ENCODE peak calls at places on chromosomes 3 and 15, in seven cellular contexts. One of them, this sample, is unnamed.

GRCh38 chr3:188244395-188244861 is 90.5 kb downstream of the LPP start:
- DNase-seq in MM.1S: no peak
- DNase-seq in mesendoderm: no peak
- DNase-seq in GM23248: peak; percentile 94
- DNase-seq in fibroblast of lung: peak; percentile 83
- DNase-seq in neuronal stem cell: no peak
- DNase-seq in IMR-90: peak; percentile 76
- DNase-seq in this sample: peak; percentile 94

GRCh38 chr3:126445506-126445905 is 30.2 kb downstream of the ZXDC start:
- DNase-seq in MM.1S: no peak
- DNase-seq in mesendoderm: no peak
- DNase-seq in GM23248: no peak
- DNase-seq in fibroblast of lung: no peak
- DNase-seq in neuronal stem cell: no peak
- DNase-seq in IMR-90: no peak
- DNase-seq in this sample: no peak

GRCh38 chr15:60614862-60615771 is 136.2 kb upstream of the ICE2 start:
- DNase-seq in MM.1S: no peak
- DNase-seq in mesendoderm: peak; percentile 97
- DNase-seq in GM23248: no peak
- DNase-seq in fibroblast of lung: no peak
- DNase-seq in neuronal stem cell: no peak
- DNase-seq in IMR-90: no peak
- DNase-seq in this sample: no peak

GRCh38 chr15:69559440-69560215 is 107.0 kb downstream of the RPLP1 start:
- DNase-seq in MM.1S: no peak
- DNase-seq in mesendoderm: no peak
- DNase-seq in GM23248: peak; percentile 45
- DNase-seq in fibroblast of lung: peak; percentile 36
- DNase-seq in neuronal stem cell: no peak
- DNase-seq in IMR-90: no peak
- DNase-seq in this sample: no peak

GRCh38 chr3:36511761-36512496 is 131.6 kb downstream of the STAC start:
- DNase-seq in MM.1S: no peak
- DNase-seq in mesendoderm: no peak
- DNase-seq in GM23248: no peak
- DNase-seq in fibroblast of lung: peak; percentile 48
- DNase-seq in neuronal stem cell: no peak
- DNase-seq in IMR-90: no peak
- DNase-seq in this sample: no peak

GRCh38 chr3:138625707-138626365 is 17.3 kb downstream of the FAIM start:
- DNase-seq in MM.1S: peak; percentile 18
- DNase-seq in mesendoderm: no peak
- DNase-seq in GM23248: peak; percentile 40
- DNase-seq in fibroblast of lung: peak; percentile 71
- DNase-seq in neuronal stem cell: no peak
- DNase-seq in IMR-90: peak; percentile 79
- DNase-seq in this sample: peak; percentile 95

GRCh38 chr3:13346481-13347389 is 73.4 kb downstream of the NUP210 start:
- DNase-seq in MM.1S: no peak
- DNase-seq in mesendoderm: peak; percentile 91
- DNase-seq in GM23248: no peak
- DNase-seq in fibroblast of lung: no peak
- DNase-seq in neuronal stem cell: no peak
- DNase-seq in IMR-90: no peak
- DNase-seq in this sample: no peak

GRCh38 chr3:156395961-156396700 is 158.8 kb downstream of the SSR3 start:
- DNase-seq in MM.1S: no peak
- DNase-seq in mesendoderm: no peak
- DNase-seq in GM23248: peak; percentile 50
- DNase-seq in fibroblast of lung: peak; percentile 25
- DNase-seq in neuronal stem cell: no peak
- DNase-seq in IMR-90: no peak
- DNase-seq in this sample: no peak

GRCh38 chr15:61815356-61816083 is 244.7 kb downstream of the VPS13C start:
- DNase-seq in MM.1S: no peak
- DNase-seq in mesendoderm: no peak
- DNase-seq in GM23248: no peak
- DNase-seq in fibroblast of lung: no peak
- DNase-seq in neuronal stem cell: no peak
- DNase-seq in IMR-90: no peak
- DNase-seq in this sample: no peak

GRCh38 chr15:50182233-50183013 is 427 bp downstream of the SLC27A2 start:
- DNase-seq in MM.1S: peak; percentile 68
- DNase-seq in mesendoderm: peak; percentile 34
- DNase-seq in GM23248: peak; percentile 47
- DNase-seq in fibroblast of lung: peak; percentile 47
- DNase-seq in neuronal stem cell: peak; percentile 27
- DNase-seq in IMR-90: peak; percentile 15
- DNase-seq in this sample: peak; percentile 47

GRCh38 chr15:48653216-48653615 is 7.7 kb upstream of the FBN1 start:
- DNase-seq in MM.1S: no peak
- DNase-seq in mesendoderm: no peak
- DNase-seq in GM23248: no peak
- DNase-seq in fibroblast of lung: no peak
- DNase-seq in neuronal stem cell: no peak
- DNase-seq in IMR-90: no peak
- DNase-seq in this sample: no peak

GRCh38 chr15:66922608-66923007 is 142.8 kb upstream of the SMAD3 start:
- DNase-seq in MM.1S: no peak
- DNase-seq in mesendoderm: no peak
- DNase-seq in GM23248: no peak
- DNase-seq in fibroblast of lung: no peak
- DNase-seq in neuronal stem cell: no peak
- DNase-seq in IMR-90: no peak
- DNase-seq in this sample: no peak

GRCh38 chr15:89577776-89578115 is 2.5 kb downstream of the TICRR start:
- DNase-seq in MM.1S: no peak
- DNase-seq in mesendoderm: no peak
- DNase-seq in GM23248: no peak
- DNase-seq in fibroblast of lung: no peak
- DNase-seq in neuronal stem cell: no peak
- DNase-seq in IMR-90: no peak
- DNase-seq in this sample: no peak

GRCh38 chr15:96166223-96167200 is 164.0 kb upstream of the NR2F2 start:
- DNase-seq in MM.1S: no peak
- DNase-seq in mesendoderm: no peak
- DNase-seq in GM23248: no peak
- DNase-seq in fibroblast of lung: peak; percentile 14
- DNase-seq in neuronal stem cell: peak; percentile 12
- DNase-seq in IMR-90: no peak
- DNase-seq in this sample: no peak

GRCh38 chr3:184323696-184324095 is 9.3 kb downstream of the EIF4G1 start:
- DNase-seq in MM.1S: no peak
- DNase-seq in mesendoderm: no peak
- DNase-seq in GM23248: no peak
- DNase-seq in fibroblast of lung: no peak
- DNase-seq in neuronal stem cell: no peak
- DNase-seq in IMR-90: no peak
- DNase-seq in this sample: no peak

GRCh38 chr3:42387802-42388651 is 22.4 kb downstream of the LYZL4 start:
- DNase-seq in MM.1S: peak; percentile 86
- DNase-seq in mesendoderm: no peak
- DNase-seq in GM23248: no peak
- DNase-seq in fibroblast of lung: no peak
- DNase-seq in neuronal stem cell: no peak
- DNase-seq in IMR-90: no peak
- DNase-seq in this sample: no peak

GRCh38 chr3:134092231-134092701 is 62.5 kb upstream of the SLCO2A1 start:
- DNase-seq in MM.1S: no peak
- DNase-seq in mesendoderm: peak; percentile 31
- DNase-seq in GM23248: no peak
- DNase-seq in fibroblast of lung: peak; percentile 51
- DNase-seq in neuronal stem cell: no peak
- DNase-seq in IMR-90: peak; percentile 76
- DNase-seq in this sample: no peak

GRCh38 chr3:9180764-9181117 is 68.7 kb downstream of the SRGAP3 start:
- DNase-seq in MM.1S: no peak
- DNase-seq in mesendoderm: no peak
- DNase-seq in GM23248: no peak
- DNase-seq in fibroblast of lung: no peak
- DNase-seq in neuronal stem cell: no peak
- DNase-seq in IMR-90: no peak
- DNase-seq in this sample: no peak

DNA sequence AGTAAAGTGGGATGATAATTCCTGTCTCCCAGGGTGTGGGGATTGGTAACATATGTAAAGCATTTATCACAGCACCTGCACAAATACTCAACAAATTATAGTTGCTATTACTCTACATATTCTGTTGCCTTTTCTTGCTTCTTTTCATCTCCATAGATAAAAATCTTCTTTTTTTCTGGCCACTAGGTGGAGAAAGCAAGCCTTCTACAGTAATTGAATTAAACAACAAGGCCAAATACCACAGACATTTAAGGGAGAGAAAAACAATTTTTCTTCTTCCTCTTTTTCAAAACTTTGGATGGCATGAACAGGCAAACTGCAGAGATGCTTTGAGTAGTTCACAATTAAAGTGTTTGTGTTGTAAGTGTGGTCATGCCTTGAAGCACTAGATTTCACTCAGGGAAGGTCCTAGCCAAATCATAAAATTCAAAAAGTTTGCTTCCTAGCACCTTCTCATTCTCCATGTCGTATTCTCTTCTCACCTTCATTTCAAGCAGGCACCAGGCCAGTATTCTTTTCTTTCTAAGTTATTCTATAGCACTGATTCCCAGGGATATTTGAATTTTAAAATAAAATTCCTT is 493.4 kb upstream of the TGFBR2 start:
- DNase-seq in MM.1S: peak; percentile 36
- DNase-seq in mesendoderm: peak; percentile 52
- DNase-seq in GM23248: peak; percentile 70
- DNase-seq in fibroblast of lung: peak; percentile 45
- DNase-seq in neuronal stem cell: peak; percentile 5
- DNase-seq in IMR-90: peak; percentile 59
- DNase-seq in this sample: peak; percentile 31
- H3K9ac ChIP-seq in MM.1S: no peak overlapping the region
- H3K9ac ChIP-seq in mesendoderm: no peak overlapping the region
- H3K9ac ChIP-seq in GM23248: no peak overlapping the region
- H3K9ac ChIP-seq in fibroblast of lung: no peak overlapping the region
- H3K9ac ChIP-seq in neuronal stem cell: no peak overlapping the region
- H3K9ac ChIP-seq in IMR-90: no peak overlapping the region
- H3K9ac ChIP-seq in this sample: no peak overlapping the region

DNA sequence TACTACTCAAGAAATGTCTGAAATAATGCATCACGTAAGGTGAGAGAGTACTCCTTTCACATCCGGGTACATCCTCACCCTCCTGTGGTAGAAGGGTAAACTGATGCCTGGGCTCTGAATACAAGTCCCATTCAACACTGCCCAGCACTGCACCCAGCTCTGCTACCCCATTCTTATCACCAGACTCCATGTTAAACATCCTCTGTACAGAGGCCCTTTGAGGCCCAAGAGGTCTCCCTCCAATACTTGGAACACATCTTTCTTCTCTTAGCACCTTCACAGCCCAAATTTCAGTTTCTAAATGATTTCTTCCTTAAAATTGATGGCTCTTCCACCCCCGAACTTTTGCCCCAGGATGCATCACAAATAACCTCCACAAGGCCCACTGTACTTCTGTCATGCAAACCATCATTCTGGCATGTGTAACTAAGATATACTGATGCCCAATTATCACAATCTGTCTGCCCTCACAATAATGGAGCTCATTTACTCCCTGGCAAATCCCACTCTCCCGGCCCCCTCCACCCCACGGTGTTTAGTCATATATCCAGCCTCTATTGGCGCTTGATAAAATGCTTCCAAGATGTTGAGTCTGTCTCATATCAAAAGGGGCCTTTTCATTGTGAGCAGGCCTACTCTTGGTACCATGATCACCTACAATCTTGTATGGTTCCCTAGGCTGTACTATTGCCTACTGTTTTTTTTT is 12.6 kb upstream of the GPX1 start:
- DNase-seq in MM.1S: no peak
- DNase-seq in mesendoderm: no peak
- DNase-seq in GM23248: no peak
- DNase-seq in fibroblast of lung: no peak
- DNase-seq in neuronal stem cell: no peak
- DNase-seq in IMR-90: no peak
- DNase-seq in this sample: no peak
- H3K36me3 ChIP-seq in MM.1S: peaks cover 22% of the 10 kb centered on the region
- H3K36me3 ChIP-seq in mesendoderm: peaks cover 11% of the 10 kb centered on the region
- H3K36me3 ChIP-seq in GM23248: peaks cover 76% of the 10 kb centered on the region
- H3K36me3 ChIP-seq in fibroblast of lung: peaks cover 24% of the 10 kb centered on the region
- H3K36me3 ChIP-seq in neuronal stem cell: peaks cover 35% of the 10 kb centered on the region
- H3K36me3 ChIP-seq in IMR-90: peaks cover 58% of the 10 kb centered on the region
- H3K36me3 ChIP-seq in this sample: peaks cover 44% of the 10 kb centered on the region

DNA sequence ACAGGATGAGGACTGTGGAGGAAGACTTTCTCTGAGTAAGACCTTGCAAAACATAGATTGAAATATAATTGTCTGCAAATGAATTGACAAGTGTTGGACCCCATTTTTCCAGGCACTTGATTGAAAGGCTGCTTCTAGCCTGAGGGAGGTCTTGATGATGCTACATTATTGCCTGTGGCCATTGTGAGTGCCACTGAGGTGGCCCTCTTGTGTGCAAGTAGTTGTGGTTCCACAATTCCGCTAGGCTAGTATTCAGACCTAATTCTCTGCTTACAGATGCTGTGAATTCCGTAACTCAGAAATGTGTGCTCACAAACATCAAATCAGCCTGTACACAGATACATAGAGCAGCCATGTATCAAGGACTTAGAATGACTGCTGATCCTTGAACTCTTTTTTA is 34.6 kb downstream of the FNDC3B start:
- DNase-seq in MM.1S: no peak
- DNase-seq in mesendoderm: no peak
- DNase-seq in GM23248: no peak
- DNase-seq in fibroblast of lung: no peak
- DNase-seq in neuronal stem cell: no peak
- DNase-seq in IMR-90: no peak
- DNase-seq in this sample: no peak
- H3K9ac ChIP-seq in MM.1S: no peak overlapping the region
- H3K9ac ChIP-seq in mesendoderm: no peak overlapping the region
- H3K9ac ChIP-seq in GM23248: no peak overlapping the region
- H3K9ac ChIP-seq in fibroblast of lung: no peak overlapping the region
- H3K9ac ChIP-seq in neuronal stem cell: no peak overlapping the region
- H3K9ac ChIP-seq in IMR-90: no peak overlapping the region
- H3K9ac ChIP-seq in this sample: no peak overlapping the region

GRCh38 chr15:41020829-41021228 is 67.6 kb downstream of the CHAC1 start:
- DNase-seq in MM.1S: no peak
- DNase-seq in mesendoderm: peak; percentile 11
- DNase-seq in GM23248: no peak
- DNase-seq in fibroblast of lung: no peak
- DNase-seq in neuronal stem cell: no peak
- DNase-seq in IMR-90: no peak
- DNase-seq in this sample: no peak

GRCh38 chr15:41024141-41024540 is 70.9 kb downstream of the CHAC1 start:
- DNase-seq in MM.1S: no peak
- DNase-seq in mesendoderm: no peak
- DNase-seq in GM23248: peak; percentile 86
- DNase-seq in fibroblast of lung: peak; percentile 83
- DNase-seq in neuronal stem cell: no peak
- DNase-seq in IMR-90: peak; percentile 92
- DNase-seq in this sample: no peak

GRCh38 chr15:41022487-41023090 is 69.3 kb downstream of the CHAC1 start:
- DNase-seq in MM.1S: peak; percentile 54
- DNase-seq in mesendoderm: peak; percentile 58
- DNase-seq in GM23248: peak; percentile 78
- DNase-seq in fibroblast of lung: peak; percentile 45
- DNase-seq in neuronal stem cell: peak; percentile 30
- DNase-seq in IMR-90: peak; percentile 75
- DNase-seq in this sample: peak; percentile 16

GRCh38 chr15:41025393-41025792 is 72.1 kb downstream of the CHAC1 start:
- DNase-seq in MM.1S: no peak
- DNase-seq in mesendoderm: no peak
- DNase-seq in GM23248: no peak
- DNase-seq in fibroblast of lung: no peak
- DNase-seq in neuronal stem cell: no peak
- DNase-seq in IMR-90: no peak
- DNase-seq in this sample: no peak

GRCh38 chr15:41024880-41025279 is 71.6 kb downstream of the CHAC1 start:
- DNase-seq in MM.1S: no peak
- DNase-seq in mesendoderm: no peak
- DNase-seq in GM23248: peak; percentile 9
- DNase-seq in fibroblast of lung: no peak
- DNase-seq in neuronal stem cell: no peak
- DNase-seq in IMR-90: no peak
- DNase-seq in this sample: no peak
- H3K36me3 ChIP-seq in MM.1S: peaks cover 4% of the 10 kb centered on the region
- H3K36me3 ChIP-seq in mesendoderm: no peaks in the 10 kb centered on the region
- H3K36me3 ChIP-seq in GM23248: peaks cover 23% of the 10 kb centered on the region
- H3K36me3 ChIP-seq in fibroblast of lung: peaks cover 2% of the 10 kb centered on the region
- H3K36me3 ChIP-seq in neuronal stem cell: peaks cover 9% of the 10 kb centered on the region
- H3K36me3 ChIP-seq in IMR-90: peaks cover 7% of the 10 kb centered on the region
- H3K36me3 ChIP-seq in this sample: peaks cover 21% of the 10 kb centered on the region

This sample was measured in mammary epithelial cell.